ENCODE peak calls at places on chromosome 12, in four cellular contexts. X is ovary; C is stimulated activated CD4-positive, alpha-beta T cell treated with anti-CD3 and anti-CD28 coated beads, TNF-alpha, amount 100 ng/mL, for 48 hours; U is non-pigmented ciliary epithelial cell. Y is an unnamed sample.

GRCh38 chr12:14393736-14394135 is 28.3 kb downstream of the ATF7IP start:
- DNase-seq in X (no peak), C (no peak), U (no peak), Y (no peak)

GRCh38 chr12:20946732-20947131 is 136.2 kb downstream of the SLCO1B3 start:
- DNase-seq in X (no peak), C (peak), U (no peak), Y (no peak)

GRCh38 chr12:11702959-11703358 is 53.5 kb downstream of the ETV6 start:
- DNase-seq in X (no peak), C (no peak), U (no peak), Y (no peak)

GRCh38 chr12:9391751-9392240 is 183.6 kb upstream of the PZP start:
- DNase-seq in X (no peak), C (no peak), U (no peak), Y (no peak)

GRCh38 chr12:125124320-125124966 is 59.2 kb downstream of the AACS start:
- DNase-seq in X (no peak), C (no peak), U (no peak), Y (no peak)

GRCh38 chr12:108479364-108480070 is 35.6 kb upstream of the FICD start:
- DNase-seq in X (no peak), C (no peak), U (no peak), Y (no peak)

GRCh38 chr12:122681814-122682213 is 21.3 kb downstream of the HCAR2 start:
- DNase-seq in X (no peak), C (no peak), U (no peak), Y (no peak)

GRCh38 chr12:100474617-100475016 is 951 bp downstream of the NR1H4 start:
- DNase-seq in X (no peak), C (no peak), U (no peak), Y (no peak)

GRCh38 chr12:108551556-108551955 is 9.4 kb downstream of the SART3 start:
- DNase-seq in X (no peak), C (no peak), U (peak), Y (no peak)

GRCh38 chr12:3432176-3432742 is 58.7 kb upstream of the PRMT8 start:
- DNase-seq in X (no peak), C (no peak), U (no peak), Y (no peak)

GRCh38 chr12:5971194-5971850 is 26.3 kb upstream of the ANO2 start:
- DNase-seq in X (no peak), C (no peak), U (no peak), Y (no peak)

GRCh38 chr12:112473056-112473455 is 54.3 kb downstream of the PTPN11 start:
- DNase-seq in X (no peak), C (no peak), U (no peak), Y (no peak)

Y was measured in sigmoid colon.